ENCODE peak calls at places on chromosomes 1 and 21, in seven cellular contexts. S is WTC11, F is left ventricle myocardium inferior, B is T-helper 9 cell, I is HT-29, Q is iris pigment epithelial cell, R is T-helper 17 cell. C is an unnamed sample.

GRCh38 chr1:225508538-225509375 is 80.9 kb upstream of the LBR start:
- DNase-seq in S (no peak), F (no peak), B (no peak), I (peak; percentile 74), Q (peak; percentile 99), R (no peak), C (peak; percentile 70)

GRCh38 chr1:161531986-161532875 is 7.9 kb downstream of the HSPA6 start:
- DNase-seq in S (no peak), F (no peak), B (no peak), I (no peak), Q (no peak), R (no peak), C (no peak)

GRCh38 chr1:161486806-161487482 is 18.3 kb upstream of the FCGR2A start:
- DNase-seq in S (no peak), F (no peak), B (no peak), I (peak; percentile 67), Q (peak; percentile 74), R (peak; percentile 12), C (peak; percentile 21)

GRCh38 chr1:228455715-228456114 is 31.5 kb upstream of the RNF187 start:
- DNase-seq in S (no peak), F (no peak), B (no peak), I (peak; percentile 19), Q (peak; percentile 40), R (no peak), C (no peak)

GRCh38 chr1:8373547-8374270 is 55.8 kb downstream of the SLC45A1 start:
- DNase-seq in S (no peak), F (peak; percentile 77), B (no peak), I (no peak), Q (peak; percentile 83), R (no peak), C (peak; percentile 74)

GRCh38 chr21:41207401-41208388 is 39.7 kb downstream of the BACE2 start:
- DNase-seq in S (no peak), F (peak; percentile 78), B (no peak), I (peak; percentile 8), Q (peak; percentile 42), R (no peak), C (peak; percentile 34)

GRCh38 chr1:178881950-178882349 is 11.1 kb upstream of the ANGPTL1 start:
- DNase-seq in S (no peak), F (no peak), B (no peak), I (no peak), Q (no peak), R (no peak), C (no peak)

GRCh38 chr1:54668567-54668966 is 27.0 kb downstream of the MROH7 start:
- DNase-seq in S (no peak), F (no peak), B (no peak), I (no peak), Q (no peak), R (no peak), C (no peak)

GRCh38 chr1:193566735-193567134 is 380.3 kb upstream of the B3GALT2 start:
- DNase-seq in S (no peak), F (no peak), B (no peak), I (no peak), Q (no peak), R (no peak), C (no peak)

C was measured in uterus.